ENCODE peak calls at places on chromosomes 1 and 21, in seven cellular contexts. T is ureter, F is non-pigmented ciliary epithelial cell, E is iris pigment epithelial cell, G is GM20000, U is iPS DF 19.7, N is neural crest cell. Y is an unnamed sample.

GRCh38 chr21:40340357-40340756 is 473.1 kb downstream of the PCP4 start:
- DNase-seq in N (no peak), G (no peak), T (no peak), E (no peak), F (no peak), U (no peak), Y (no peak)

GRCh38 chr1:173570370-173571030 is 32.4 kb downstream of the SLC9C2 start:
- DNase-seq in N (no peak), U (no peak), E (no peak), F (no peak), G (no peak), T (no peak), Y (no peak)

GRCh38 chr1:32997381-32997891 is 32.8 kb upstream of the RNF19B start:
- DNase-seq in U (no peak), T (no peak), F (no peak), E (peak), N (no peak), G (no peak), Y (no peak)

GRCh38 chr1:160630523-160631087 is 16.2 kb downstream of the SLAMF1 start:
- DNase-seq in U (no peak), G (no peak), E (no peak), T (no peak), F (no peak), N (no peak), Y (no peak)

GRCh38 chr1:230643887-230644286 is 1.6 kb downstream of the COG2 start:
- DNase-seq in T (no peak), E (peak), F (no peak), G (peak), N (no peak), U (no peak), Y (peak)

GRCh38 chr1:19087737-19088594 is 122.1 kb downstream of the UBR4 start:
- DNase-seq in T (no peak), G (peak), U (no peak), F (no peak), E (no peak), N (no peak), Y (no peak)

GRCh38 chr1:153366261-153366660 is 8.6 kb downstream of the S100A9 start:
- DNase-seq in G (no peak), U (no peak), N (no peak), F (no peak), T (no peak), E (no peak), Y (no peak)

GRCh38 chr1:46539968-46540367 is 11.5 kb downstream of the KNCN start:
- DNase-seq in F (no peak), E (peak), G (no peak), N (no peak), U (no peak), T (no peak), Y (no peak)

GRCh38 chr1:2810281-2810680 is 8.8 kb upstream of the TTC34 start:
- DNase-seq in E (no peak), N (no peak), G (no peak), F (no peak), U (no peak), T (no peak), Y (no peak)

GRCh38 chr1:41024953-41025352 is 3.4 kb upstream of the SLFNL1 start:
- DNase-seq in T (no peak), N (peak), F (no peak), U (no peak), G (no peak), E (no peak), Y (no peak)